ENCODE peak calls at places on chromosomes 13 and 19, in ten cellular contexts. One of them, this sample, is unnamed.

GRCh38 chr19:16883518-16883917 is 5.3 kb upstream of the F2RL3 start:
- DNase-seq in IMR-90: no peak
- DNase-seq in Caki2: no peak
- DNase-seq in stimulated activated CD4-positive, alpha-beta T cell treated with anti-CD3 and anti-CD28 coated beads, Interleukin-4, amount 100 ng/mL, for 48 hours: no peak
- DNase-seq in NCI-H2171 treated with DMSO at 0.1 percent for 48 hours: no peak
- DNase-seq in cardiac fibroblast: no peak
- DNase-seq in GDM1: no peak
- DNase-seq in fibroblast of gingiva: no peak
- DNase-seq in T-cell: no peak
- DNase-seq in naive B cell: no peak
- DNase-seq in this sample: no peak

GRCh38 chr13:29162638-29163037 is 342.5 kb downstream of the MTUS2 start:
- DNase-seq in fibroblast of gingiva: no peak
- DNase-seq in T-cell: no peak
- DNase-seq in naive B cell: no peak
- DNase-seq in GDM1: no peak
- DNase-seq in stimulated activated CD4-positive, alpha-beta T cell treated with anti-CD3 and anti-CD28 coated beads, Interleukin-4, amount 100 ng/mL, for 48 hours: no peak
- DNase-seq in cardiac fibroblast: peak
- DNase-seq in IMR-90: no peak
- DNase-seq in NCI-H2171 treated with DMSO at 0.1 percent for 48 hours: no peak
- DNase-seq in Caki2: peak
- DNase-seq in this sample: no peak

GRCh38 chr13:22596157-22596863 is 584.5 kb upstream of the SGCG start:
- DNase-seq in cardiac fibroblast: no peak
- DNase-seq in IMR-90: no peak
- DNase-seq in naive B cell: no peak
- DNase-seq in T-cell: no peak
- DNase-seq in fibroblast of gingiva: no peak
- DNase-seq in NCI-H2171 treated with DMSO at 0.1 percent for 48 hours: no peak
- DNase-seq in stimulated activated CD4-positive, alpha-beta T cell treated with anti-CD3 and anti-CD28 coated beads, Interleukin-4, amount 100 ng/mL, for 48 hours: no peak
- DNase-seq in GDM1: no peak
- DNase-seq in Caki2: no peak
- DNase-seq in this sample: no peak

GRCh38 chr19:55024111-55024510 is 14.0 kb downstream of the GP6 start:
- DNase-seq in NCI-H2171 treated with DMSO at 0.1 percent for 48 hours: no peak
- DNase-seq in stimulated activated CD4-positive, alpha-beta T cell treated with anti-CD3 and anti-CD28 coated beads, Interleukin-4, amount 100 ng/mL, for 48 hours: no peak
- DNase-seq in T-cell: no peak
- DNase-seq in fibroblast of gingiva: no peak
- DNase-seq in GDM1: no peak
- DNase-seq in cardiac fibroblast: no peak
- DNase-seq in Caki2: no peak
- DNase-seq in IMR-90: no peak
- DNase-seq in naive B cell: no peak
- DNase-seq in this sample: no peak

GRCh38 chr13:112753868-112754267 is 64.0 kb downstream of the ATP11A start:
- DNase-seq in stimulated activated CD4-positive, alpha-beta T cell treated with anti-CD3 and anti-CD28 coated beads, Interleukin-4, amount 100 ng/mL, for 48 hours: no peak
- DNase-seq in GDM1: no peak
- DNase-seq in T-cell: no peak
- DNase-seq in cardiac fibroblast: no peak
- DNase-seq in IMR-90: no peak
- DNase-seq in NCI-H2171 treated with DMSO at 0.1 percent for 48 hours: no peak
- DNase-seq in naive B cell: no peak
- DNase-seq in Caki2: no peak
- DNase-seq in fibroblast of gingiva: no peak
- DNase-seq in this sample: no peak

GRCh38 chr13:46913757-46914156 is 16.9 kb upstream of the HTR2A start:
- DNase-seq in fibroblast of gingiva: no peak
- DNase-seq in stimulated activated CD4-positive, alpha-beta T cell treated with anti-CD3 and anti-CD28 coated beads, Interleukin-4, amount 100 ng/mL, for 48 hours: no peak
- DNase-seq in Caki2: no peak
- DNase-seq in cardiac fibroblast: no peak
- DNase-seq in T-cell: no peak
- DNase-seq in NCI-H2171 treated with DMSO at 0.1 percent for 48 hours: no peak
- DNase-seq in naive B cell: no peak
- DNase-seq in IMR-90: no peak
- DNase-seq in GDM1: no peak
- DNase-seq in this sample: no peak

GRCh38 chr13:76600086-76600485 is 286.1 kb downstream of the KCTD12 start:
- DNase-seq in GDM1: no peak
- DNase-seq in cardiac fibroblast: peak
- DNase-seq in naive B cell: no peak
- DNase-seq in NCI-H2171 treated with DMSO at 0.1 percent for 48 hours: no peak
- DNase-seq in IMR-90: no peak
- DNase-seq in stimulated activated CD4-positive, alpha-beta T cell treated with anti-CD3 and anti-CD28 coated beads, Interleukin-4, amount 100 ng/mL, for 48 hours: no peak
- DNase-seq in Caki2: no peak
- DNase-seq in T-cell: no peak
- DNase-seq in fibroblast of gingiva: peak
- DNase-seq in this sample: no peak

GRCh38 chr19:46378268-46378667 is 31.4 kb downstream of the PPP5C start:
- DNase-seq in IMR-90: peak
- DNase-seq in stimulated activated CD4-positive, alpha-beta T cell treated with anti-CD3 and anti-CD28 coated beads, Interleukin-4, amount 100 ng/mL, for 48 hours: no peak
- DNase-seq in naive B cell: no peak
- DNase-seq in Caki2: no peak
- DNase-seq in NCI-H2171 treated with DMSO at 0.1 percent for 48 hours: no peak
- DNase-seq in T-cell: no peak
- DNase-seq in cardiac fibroblast: peak
- DNase-seq in GDM1: no peak
- DNase-seq in fibroblast of gingiva: peak
- DNase-seq in this sample: no peak

GRCh38 chr19:7506385-7507328 is 9.2 kb upstream of the ZNF358 start:
- DNase-seq in cardiac fibroblast: peak
- DNase-seq in GDM1: peak
- DNase-seq in stimulated activated CD4-positive, alpha-beta T cell treated with anti-CD3 and anti-CD28 coated beads, Interleukin-4, amount 100 ng/mL, for 48 hours: peak
- DNase-seq in NCI-H2171 treated with DMSO at 0.1 percent for 48 hours: peak
- DNase-seq in Caki2: peak
- DNase-seq in T-cell: no peak
- DNase-seq in fibroblast of gingiva: peak
- DNase-seq in IMR-90: peak
- DNase-seq in naive B cell: no peak
- DNase-seq in this sample: no peak

GRCh38 chr19:11798391-11799296 is at the start of gene ZNF491:
- DNase-seq in fibroblast of gingiva: peak
- DNase-seq in IMR-90: peak
- DNase-seq in T-cell: peak
- DNase-seq in stimulated activated CD4-positive, alpha-beta T cell treated with anti-CD3 and anti-CD28 coated beads, Interleukin-4, amount 100 ng/mL, for 48 hours: peak
- DNase-seq in GDM1: peak
- DNase-seq in NCI-H2171 treated with DMSO at 0.1 percent for 48 hours: peak
- DNase-seq in Caki2: peak
- DNase-seq in cardiac fibroblast: peak
- DNase-seq in naive B cell: peak
- DNase-seq in this sample: peak

GRCh38 chr13:24271611-24272451 is 37.5 kb upstream of the C1QTNF9 start:
- DNase-seq in fibroblast of gingiva: peak
- DNase-seq in T-cell: peak
- DNase-seq in GDM1: peak
- DNase-seq in stimulated activated CD4-positive, alpha-beta T cell treated with anti-CD3 and anti-CD28 coated beads, Interleukin-4, amount 100 ng/mL, for 48 hours: no peak
- DNase-seq in Caki2: no peak
- DNase-seq in cardiac fibroblast: peak
- DNase-seq in naive B cell: peak
- DNase-seq in IMR-90: peak
- DNase-seq in NCI-H2171 treated with DMSO at 0.1 percent for 48 hours: no peak
- DNase-seq in this sample: no peak

GRCh38 chr13:27035892-27036235 is 135.7 kb downstream of the USP12 start:
- DNase-seq in Caki2: no peak
- DNase-seq in fibroblast of gingiva: no peak
- DNase-seq in stimulated activated CD4-positive, alpha-beta T cell treated with anti-CD3 and anti-CD28 coated beads, Interleukin-4, amount 100 ng/mL, for 48 hours: no peak
- DNase-seq in IMR-90: peak
- DNase-seq in T-cell: no peak
- DNase-seq in NCI-H2171 treated with DMSO at 0.1 percent for 48 hours: no peak
- DNase-seq in naive B cell: no peak
- DNase-seq in cardiac fibroblast: peak
- DNase-seq in GDM1: no peak
- DNase-seq in this sample: no peak

GRCh38 chr13:94369862-94370491 is 109.5 kb downstream of the DCT start:
- DNase-seq in fibroblast of gingiva: peak
- DNase-seq in stimulated activated CD4-positive, alpha-beta T cell treated with anti-CD3 and anti-CD28 coated beads, Interleukin-4, amount 100 ng/mL, for 48 hours: no peak
- DNase-seq in NCI-H2171 treated with DMSO at 0.1 percent for 48 hours: peak
- DNase-seq in cardiac fibroblast: peak
- DNase-seq in naive B cell: no peak
- DNase-seq in Caki2: no peak
- DNase-seq in IMR-90: peak
- DNase-seq in GDM1: no peak
- DNase-seq in T-cell: no peak
- DNase-seq in this sample: no peak

GRCh38 chr19:3357731-3358391 is 8.5 kb upstream of the NFIC start:
- DNase-seq in Caki2: no peak
- DNase-seq in fibroblast of gingiva: no peak
- DNase-seq in cardiac fibroblast: no peak
- DNase-seq in T-cell: peak
- DNase-seq in IMR-90: no peak
- DNase-seq in GDM1: no peak
- DNase-seq in stimulated activated CD4-positive, alpha-beta T cell treated with anti-CD3 and anti-CD28 coated beads, Interleukin-4, amount 100 ng/mL, for 48 hours: no peak
- DNase-seq in NCI-H2171 treated with DMSO at 0.1 percent for 48 hours: peak
- DNase-seq in naive B cell: no peak
- DNase-seq in this sample: no peak